ENCODE peak calls at places on chromosomes 6 and 20, in four cellular contexts. One of them, this sample, is unnamed.

GRCh38 chr20:61560361-61560853 is 308.3 kb downstream of the CDH4 start:
- DNase-seq in fibroblast of the conjunctiva: peak; percentile 51
- DNase-seq in NCI-H1105 treated with DMSO at 0.1 percent for 48 hours: no peak
- DNase-seq in activated CD4-positive, alpha-beta memory T cell treated with anti-CD3 and anti-CD28 coated beads for 36 hours: no peak
- DNase-seq in this sample: no peak

GRCh38 chr20:25252686-25253421 is 5.0 kb downstream of the PYGB start:
- DNase-seq in fibroblast of the conjunctiva: no peak
- DNase-seq in NCI-H1105 treated with DMSO at 0.1 percent for 48 hours: peak; percentile 14
- DNase-seq in activated CD4-positive, alpha-beta memory T cell treated with anti-CD3 and anti-CD28 coated beads for 36 hours: no peak
- DNase-seq in this sample: no peak

GRCh38 chr6:131937703-131938631 is 13.2 kb downstream of the CCN2 start:
- DNase-seq in fibroblast of the conjunctiva: peak; percentile 78
- DNase-seq in NCI-H1105 treated with DMSO at 0.1 percent for 48 hours: peak; percentile 29
- DNase-seq in activated CD4-positive, alpha-beta memory T cell treated with anti-CD3 and anti-CD28 coated beads for 36 hours: no peak
- DNase-seq in this sample: no peak

GRCh38 chr6:107666084-107666981 is 157.8 kb downstream of the SCML4 start:
- DNase-seq in fibroblast of the conjunctiva: no peak
- DNase-seq in NCI-H1105 treated with DMSO at 0.1 percent for 48 hours: no peak
- DNase-seq in activated CD4-positive, alpha-beta memory T cell treated with anti-CD3 and anti-CD28 coated beads for 36 hours: no peak
- DNase-seq in this sample: no peak

GRCh38 chr6:3751730-3752537 is 421 bp upstream of the PXDC1 start:
- DNase-seq in fibroblast of the conjunctiva: peak; percentile 89
- DNase-seq in NCI-H1105 treated with DMSO at 0.1 percent for 48 hours: peak; percentile 38
- DNase-seq in activated CD4-positive, alpha-beta memory T cell treated with anti-CD3 and anti-CD28 coated beads for 36 hours: peak; percentile 78
- DNase-seq in this sample: no peak

GRCh38 chr6:19836799-19837510 is at the start of gene ID4:
- DNase-seq in fibroblast of the conjunctiva: peak; percentile 79
- DNase-seq in NCI-H1105 treated with DMSO at 0.1 percent for 48 hours: peak; percentile 90
- DNase-seq in activated CD4-positive, alpha-beta memory T cell treated with anti-CD3 and anti-CD28 coated beads for 36 hours: no peak
- DNase-seq in this sample: peak; percentile 80

GRCh38 chr6:110590821-110591351 is 114.5 kb upstream of the SLC22A16 start:
- DNase-seq in fibroblast of the conjunctiva: no peak
- DNase-seq in NCI-H1105 treated with DMSO at 0.1 percent for 48 hours: no peak
- DNase-seq in activated CD4-positive, alpha-beta memory T cell treated with anti-CD3 and anti-CD28 coated beads for 36 hours: peak; percentile 65
- DNase-seq in this sample: no peak

GRCh38 chr6:148419430-148419829 is 76.8 kb downstream of the SASH1 start:
- DNase-seq in fibroblast of the conjunctiva: no peak
- DNase-seq in NCI-H1105 treated with DMSO at 0.1 percent for 48 hours: no peak
- DNase-seq in activated CD4-positive, alpha-beta memory T cell treated with anti-CD3 and anti-CD28 coated beads for 36 hours: no peak
- DNase-seq in this sample: no peak

GRCh38 chr20:20364016-20364746 is 3.7 kb upstream of the INSM1 start:
- DNase-seq in fibroblast of the conjunctiva: no peak
- DNase-seq in NCI-H1105 treated with DMSO at 0.1 percent for 48 hours: peak; percentile 98
- DNase-seq in activated CD4-positive, alpha-beta memory T cell treated with anti-CD3 and anti-CD28 coated beads for 36 hours: peak; percentile 36
- DNase-seq in this sample: peak; percentile 79

GRCh38 chr6:63452117-63452516 is 120.2 kb upstream of the LOC128125822 start:
- DNase-seq in fibroblast of the conjunctiva: no peak
- DNase-seq in NCI-H1105 treated with DMSO at 0.1 percent for 48 hours: no peak
- DNase-seq in activated CD4-positive, alpha-beta memory T cell treated with anti-CD3 and anti-CD28 coated beads for 36 hours: no peak
- DNase-seq in this sample: no peak